ENCODE peak calls at places on chromosomes 11 and 22, in ten cellular contexts. A is body of pancreas; Y is endothelial cell; U is CD8-positive, alpha-beta T cell; W is MCF 10A; J is colonic mucosa; L is brain microvascular endothelial cell; H is progenitor cell of endocrine pancreas; N is omental fat pad; P is RWPE1. C is an unnamed sample.

GRCh38 chr11:119509277-119509841 is 86.4 kb upstream of the THY1 start:
- DNase-seq in H (no peak), N (no peak), J (no peak), W (no peak), P (no peak), A (no peak), U (no peak), L (no peak), Y (no peak), C (peak)

GRCh38 chr11:95708681-95709080 is 80.9 kb downstream of the FAM76B start:
- DNase-seq in L (no peak), N (no peak), U (no peak), Y (no peak), P (no peak), A (no peak), J (no peak), H (no peak), W (no peak), C (no peak)

GRCh38 chr11:1924646-1925372 is 5.3 kb downstream of the TNNT3 start:
- DNase-seq in L (no peak), U (no peak), W (no peak), Y (no peak), H (no peak), N (no peak), A (no peak), J (no peak), P (no peak), C (no peak)

GRCh38 chr11:44949160-44950035 is 1.3 kb downstream of the TP53I11 start:
- DNase-seq in U (peak), A (no peak), W (no peak), N (no peak), J (peak), Y (peak), P (no peak), H (peak), L (peak), C (no peak)

GRCh38 chr11:130448416-130449068 is at the start of gene ADAMTS15:
- DNase-seq in P (peak), W (peak), U (no peak), Y (peak), L (peak), A (peak), H (peak), J (peak), N (no peak), C (peak)

GRCh38 chr11:134252539-134253188 is 488 bp downstream of the THYN1 start:
- DNase-seq in Y (peak), U (peak), J (peak), H (no peak), W (no peak), N (no peak), L (peak), P (peak), A (peak), C (no peak)

GRCh38 chr11:129230006-129230405 is 37.9 kb upstream of the ARHGAP32 start:
- DNase-seq in N (no peak), W (no peak), A (no peak), L (no peak), J (no peak), P (no peak), U (no peak), Y (no peak), H (no peak), C (peak)

GRCh38 chr11:208177-208916 is 839 bp downstream of the RIC8A start:
- DNase-seq in U (peak), Y (peak), H (peak), P (peak), W (peak), L (peak), N (no peak), A (peak), J (peak), C (peak)

GRCh38 chr22:38240734-38241252 is 32.0 kb downstream of the TMEM184B start:
- DNase-seq in H (no peak), W (peak), J (peak), U (no peak), L (peak), A (peak), N (no peak), P (peak), Y (peak), C (peak)

GRCh38 chr11:68002575-68002942 is 1.3 kb downstream of the UNC93B1 start:
- DNase-seq in Y (no peak), A (peak), N (no peak), U (no peak), L (no peak), P (no peak), J (no peak), H (no peak), W (no peak), C (no peak)

GRCh38 chr11:47616726-47617416 is 22.7 kb upstream of the C1QTNF4 start:
- DNase-seq in H (no peak), Y (peak), W (peak), N (no peak), L (peak), J (peak), A (peak), P (peak), U (no peak), C (peak)

GRCh38 chr22:50698546-50698945 is 25.9 kb downstream of the SHANK3 start:
- DNase-seq in A (no peak), L (no peak), J (no peak), H (no peak), W (no peak), Y (no peak), U (no peak), N (no peak), P (no peak), C (no peak)

GRCh38 chr22:48706934-48707748 is 1120.5 kb downstream of the BRD1 start:
- DNase-seq in W (no peak), U (no peak), L (no peak), N (no peak), A (no peak), Y (no peak), P (no peak), H (no peak), J (no peak), C (no peak)

GRCh38 chr22:30921108-30921507 is 47.5 kb downstream of the MORC2 start:
- DNase-seq in L (no peak), N (no peak), U (no peak), J (no peak), P (peak), Y (no peak), W (peak), A (no peak), H (no peak), C (no peak)

GRCh38 chr11:30489513-30489912 is 96.6 kb downstream of the MPPED2 start:
- DNase-seq in P (no peak), H (no peak), N (no peak), L (no peak), W (no peak), Y (no peak), A (no peak), J (no peak), U (no peak), C (no peak)

GRCh38 chr22:34588893-34589545 is 476.9 kb upstream of the ISX start:
- DNase-seq in N (no peak), L (no peak), H (no peak), P (no peak), U (no peak), A (no peak), J (no peak), W (no peak), Y (no peak), C (no peak)

GRCh38 chr11:115585361-115586024 is 81.3 kb upstream of the CADM1 start:
- DNase-seq in L (no peak), J (no peak), W (no peak), A (no peak), P (no peak), U (no peak), N (no peak), H (no peak), Y (no peak), C (no peak)

GRCh38 chr11:86676533-86677154 is 4.2 kb upstream of the ME3 start:
- DNase-seq in N (no peak), H (no peak), J (no peak), A (no peak), L (no peak), P (no peak), U (no peak), Y (peak), W (peak), C (no peak)

GRCh38 chr11:45777127-45777969 is 27.6 kb upstream of the SLC35C1 start:
- DNase-seq in A (no peak), W (no peak), P (no peak), J (no peak), N (no peak), L (no peak), H (no peak), U (no peak), Y (no peak), C (no peak)

GRCh38 chr11:9222654-9223053 is 42.5 kb downstream of the DENND5A start:
- DNase-seq in L (no peak), N (no peak), J (no peak), W (no peak), A (no peak), H (no peak), P (no peak), U (no peak), Y (no peak), C (no peak)

GRCh38 chr22:47356433-47357011 is 594.1 kb downstream of the TBC1D22A start:
- DNase-seq in N (no peak), L (no peak), W (no peak), A (no peak), J (no peak), P (no peak), Y (no peak), U (no peak), H (no peak), C (no peak)

GRCh38 chr11:26230021-26230420 is 101.9 kb upstream of the ANO3 start:
- DNase-seq in L (no peak), A (no peak), H (no peak), P (no peak), J (no peak), U (no peak), W (no peak), Y (no peak), N (no peak), C (peak)

GRCh38 chr11:86292912-86293606 is 9.0 kb upstream of the HIKESHI start:
- DNase-seq in W (no peak), H (no peak), L (no peak), Y (no peak), N (no peak), U (no peak), J (no peak), A (no peak), P (no peak), C (no peak)

GRCh38 chr22:24091551-24092420 is 80.7 kb downstream of the CABIN1 start:
- DNase-seq in J (no peak), W (no peak), N (no peak), H (no peak), P (no peak), U (no peak), L (no peak), A (no peak), Y (no peak), C (no peak)

GRCh38 chr22:26711205-26711958 is 54.0 kb downstream of the MIAT start:
- DNase-seq in N (no peak), U (peak), L (no peak), Y (no peak), A (no peak), P (no peak), J (no peak), H (no peak), W (no peak), C (no peak)

DNA sequence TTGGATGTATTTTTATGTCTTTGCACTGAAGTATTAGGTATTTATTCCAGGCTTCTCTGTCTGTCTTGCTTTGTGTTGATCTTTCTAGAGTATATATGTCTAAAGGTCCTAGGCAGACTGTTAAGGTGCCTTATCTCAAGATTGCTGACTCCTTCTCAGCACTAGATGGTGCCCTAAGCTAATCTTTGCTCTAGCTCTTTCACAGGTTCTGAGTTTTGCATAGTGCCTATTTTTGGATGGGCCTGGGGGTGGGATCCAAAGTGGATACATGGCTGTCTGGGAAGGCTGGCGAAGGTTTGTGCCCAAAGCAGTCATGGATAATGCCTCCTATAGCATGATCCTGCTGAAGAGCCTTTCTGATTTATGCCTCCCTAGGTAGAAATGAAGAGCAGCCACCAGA is 154.9 kb downstream of the TRPC6 start:
- DNase-seq in H (no peak), W (peak), L (peak), U (no peak), J (no peak), A (peak), N (no peak), Y (no peak), P (no peak), C (no peak)
- TF ChIP-seq CTCF in H (peak), W (peak), L (peak), U (no peak), J (peak), A (peak), N (no peak), Y (peak), P (peak), C (peak)

GRCh38 chr22:45756558-45756957 is 84.9 kb downstream of the ATXN10 start:
- DNase-seq in A (no peak), W (no peak), H (no peak), L (no peak), J (no peak), Y (no peak), P (no peak), U (no peak), N (no peak), C (no peak)

GRCh38 chr22:45754822-45755221 is 83.2 kb downstream of the ATXN10 start:
- DNase-seq in Y (no peak), P (no peak), U (no peak), H (no peak), W (no peak), N (no peak), J (no peak), L (no peak), A (no peak), C (no peak)

GRCh38 chr22:45757936-45758335 is 86.3 kb downstream of the ATXN10 start:
- DNase-seq in W (no peak), N (no peak), P (no peak), H (no peak), L (no peak), J (no peak), U (no peak), Y (no peak), A (no peak), C (no peak)

GRCh38 chr22:45758603-45759002 is 87.0 kb downstream of the ATXN10 start:
- DNase-seq in J (no peak), W (no peak), N (no peak), P (no peak), U (no peak), A (no peak), L (no peak), Y (no peak), H (no peak), C (no peak)

GRCh38 chr22:45757068-45757467 is 85.4 kb downstream of the ATXN10 start:
- DNase-seq in N (no peak), H (no peak), W (no peak), U (no peak), A (peak), P (no peak), J (no peak), L (no peak), Y (no peak), C (no peak)
- TF ChIP-seq CTCF in N (no peak), H (no peak), W (no peak), U (no peak), A (no peak), P (no peak), J (no peak), L (peak), Y (no peak), C (no peak)

DNA sequence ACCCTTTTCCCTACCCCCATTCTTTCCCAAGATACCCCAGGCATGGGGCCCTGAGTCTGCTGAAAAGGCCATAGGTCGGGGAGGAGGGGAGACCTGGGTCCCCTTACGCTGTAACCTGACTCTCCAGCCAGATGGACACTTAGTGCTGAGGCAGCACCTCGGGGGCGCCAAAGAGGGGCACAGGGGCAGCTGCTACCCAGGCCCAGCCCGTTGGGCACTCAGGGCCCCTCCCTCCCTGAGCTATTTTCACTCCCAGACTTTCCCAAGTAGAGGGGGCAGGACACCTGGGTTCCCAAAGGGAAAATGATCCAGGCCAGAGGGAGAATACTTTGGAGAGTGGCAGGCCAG is 933 bp downstream of the ACTN3 start:
- DNase-seq in U (no peak), W (no peak), J (no peak), P (no peak), N (no peak), L (no peak), H (no peak), Y (no peak), A (no peak), C (no peak)
- TF ChIP-seq CTCF in U (no peak), W (no peak), J (no peak), P (no peak), N (no peak), L (no peak), H (no peak), Y (no peak), A (no peak), C (no peak)

DNA sequence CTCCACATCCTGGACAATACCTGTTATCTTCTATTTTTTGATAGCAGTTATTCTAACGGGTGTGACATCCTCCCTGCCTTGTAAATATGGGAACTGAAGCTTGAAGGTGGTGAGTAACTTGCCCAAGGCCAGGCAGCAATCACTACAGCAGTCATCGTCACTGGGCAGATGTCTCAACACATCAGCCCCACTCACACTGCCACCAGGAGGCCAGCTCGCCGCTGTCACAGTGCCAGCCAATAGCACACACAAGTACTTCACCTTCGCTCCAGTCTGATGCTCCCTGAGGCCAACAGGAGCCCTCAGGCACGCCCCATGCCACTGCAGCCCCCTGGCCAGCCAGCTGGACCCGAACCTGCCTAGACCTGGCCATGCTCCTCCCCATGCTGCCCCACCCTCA is 4.9 kb upstream of the TTLL1 start:
- DNase-seq in N (no peak), A (peak), H (no peak), P (no peak), L (no peak), U (no peak), J (peak), W (peak), Y (no peak), C (no peak)
- TF ChIP-seq CTCF in N (no peak), A (no peak), H (no peak), P (no peak), L (no peak), U (no peak), J (no peak), W (no peak), Y (no peak), C (peak)

GRCh38 chr11:57779275-57779674 is 17.7 kb downstream of the CTNND1 start:
- DNase-seq in N (no peak), P (no peak), U (no peak), W (peak), A (peak), Y (no peak), J (no peak), L (peak), H (no peak), C (peak)
- TF ChIP-seq CTCF in N (no peak), P (no peak), U (no peak), W (no peak), A (peak), Y (no peak), J (no peak), L (peak), H (no peak), C (peak)

GRCh38 chr22:41301085-41302015 is at the start of gene ZC3H7B:
- DNase-seq in P (peak), L (peak), U (peak), N (peak), A (peak), W (peak), Y (peak), J (peak), H (peak), C (peak)
- TF ChIP-seq CTCF in P (peak), L (peak), U (peak), N (no peak), A (peak), W (peak), Y (no peak), J (peak), H (peak), C (peak)